ENCODE peak calls at places on chromosomes 3 and 15, in six cellular contexts. K, Q, T, L, P and M are unnamed samples.

GRCh38 chr3:27134165-27134796 is 234.9 kb downstream of the NEK10 start:
- DNase-seq in P (peak; percentile 52), Q (peak; percentile 51), T (peak; percentile 64), L (peak; percentile 46), K (peak; percentile 32), M (peak; percentile 39)

GRCh38 chr3:108223928-108224327 is 1.7 kb upstream of the IFT57 start:
- DNase-seq in Q (no peak), P (no peak), L (no peak), T (peak; percentile 26), K (no peak), M (no peak)

GRCh38 chr15:69357773-69358765 is 56.1 kb upstream of the KIF23 start:
- DNase-seq in T (peak; percentile 82), K (no peak), Q (peak; percentile 51), L (no peak), P (no peak), M (no peak)

GRCh38 chr3:53412953-53413352 is 65.6 kb upstream of the DCP1A start:
- DNase-seq in Q (no peak), P (no peak), T (no peak), L (no peak), K (no peak), M (no peak)

GRCh38 chr3:112803472-112803871 is 43.2 kb downstream of the CD200R1L start:
- DNase-seq in T (no peak), K (no peak), Q (no peak), L (no peak), P (no peak), M (no peak)

GRCh38 chr15:39460748-39461147 is 120.1 kb upstream of the THBS1 start:
- DNase-seq in P (no peak), Q (no peak), T (no peak), K (no peak), L (no peak), M (no peak)

GRCh38 chr3:186511702-186512101 is 32.5 kb downstream of the CRYGS start:
- DNase-seq in Q (no peak), L (no peak), K (no peak), T (no peak), P (no peak), M (no peak)

GRCh38 chr3:10722921-10723320 is 93.1 kb upstream of the SLC6A11 start:
- DNase-seq in L (no peak), T (no peak), P (no peak), Q (no peak), K (no peak), M (no peak)

GRCh38 chr3:184238246-184238818 is 8.9 kb downstream of the VWA5B2 start:
- DNase-seq in T (no peak), P (no peak), Q (peak; percentile 27), L (no peak), K (no peak), M (no peak)

GRCh38 chr3:184654375-184654774 is 57.5 kb downstream of the MAGEF1 start:
- DNase-seq in T (no peak), L (peak; percentile 40), P (no peak), K (no peak), Q (no peak), M (no peak)

GRCh38 chr3:101720851-101721649 is 3.4 kb upstream of the CEP97 start:
- DNase-seq in K (no peak), Q (no peak), P (no peak), L (peak; percentile 71), T (no peak), M (no peak)

GRCh38 chr15:72727154-72727553 is 41.1 kb downstream of the BBS4 start:
- DNase-seq in P (no peak), Q (no peak), L (no peak), T (no peak), K (no peak), M (no peak)

GRCh38 chr15:29570121-29570930 is 251.9 kb downstream of the TJP1 start:
- DNase-seq in Q (no peak), T (no peak), K (no peak), L (no peak), P (no peak), M (peak; percentile 17)

GRCh38 chr15:59284768-59285368 is 78.2 kb downstream of the LDHAL6B start:
- DNase-seq in T (no peak), K (no peak), L (no peak), P (no peak), Q (no peak), M (no peak)

GRCh38 chr3:184693011-184693975 is 18.6 kb downstream of the MAGEF1 start:
- DNase-seq in P (no peak), K (no peak), Q (no peak), T (no peak), L (no peak), M (no peak)

GRCh38 chr15:87213646-87214045 is 1042.9 kb downstream of the NTRK3 start:
- DNase-seq in K (no peak), L (no peak), T (peak; percentile 4), Q (no peak), P (peak; percentile 65), M (no peak)

GRCh38 chr3:71131893-71132314 is 451.6 kb downstream of the FOXP1 start:
- DNase-seq in P (no peak), T (no peak), Q (no peak), K (no peak), L (no peak), M (no peak)

GRCh38 chr15:92808611-92809063 is 91.5 kb upstream of the CHD2 start:
- DNase-seq in K (peak; percentile 63), P (no peak), L (peak; percentile 62), Q (peak; percentile 74), T (peak; percentile 65), M (peak; percentile 44)

GRCh38 chr15:81869161-81869928 is 176.5 kb downstream of the MEX3B start:
- DNase-seq in P (no peak), K (no peak), L (no peak), Q (no peak), T (no peak), M (no peak)

GRCh38 chr3:141537866-141538265 is 51.0 kb downstream of the RASA2 start:
- DNase-seq in Q (no peak), P (no peak), K (no peak), L (no peak), T (no peak), M (no peak)

GRCh38 chr3:62325896-62326295 is 47.5 kb downstream of the FEZF2 start:
- DNase-seq in T (no peak), Q (no peak), L (no peak), P (no peak), K (no peak), M (no peak)

GRCh38 chr15:60583946-60584345 is 105.0 kb upstream of the ICE2 start:
- DNase-seq in P (no peak), Q (no peak), L (peak; percentile 7), K (no peak), T (no peak), M (no peak)

GRCh38 chr3:3023106-3023505 is 87.1 kb downstream of the IL5RA start:
- DNase-seq in K (no peak), T (no peak), Q (no peak), P (no peak), L (no peak), M (no peak)

GRCh38 chr3:69364354-69364753 is 21.5 kb downstream of the FRMD4B start:
- DNase-seq in L (peak; percentile 91), P (no peak), Q (no peak), K (no peak), T (no peak), M (no peak)

GRCh38 chr15:69990566-69991391 is 106.9 kb downstream of the TLE3 start:
- DNase-seq in L (no peak), T (no peak), K (no peak), Q (no peak), P (no peak), M (no peak)

GRCh38 chr3:174776123-174776522 is 83.0 kb upstream of the NAALADL2 start:
- DNase-seq in K (no peak), L (peak; percentile 19), P (no peak), T (no peak), Q (no peak), M (no peak)

GRCh38 chr15:90421527-90421926 is 33.5 kb downstream of the IQGAP1 start:
- DNase-seq in K (no peak), T (no peak), P (no peak), L (no peak), Q (no peak), M (no peak)

GRCh38 chr3:18046131-18046530 is 303.7 kb upstream of the TBC1D5 start:
- DNase-seq in K (no peak), P (no peak), T (no peak), L (no peak), Q (no peak), M (no peak)

GRCh38 chr3:18045296-18045880 is 303.0 kb upstream of the TBC1D5 start:
- DNase-seq in P (no peak), K (no peak), T (no peak), L (no peak), Q (no peak), M (no peak)

GRCh38 chr3:18049101-18049500 is 306.7 kb upstream of the TBC1D5 start:
- DNase-seq in L (no peak), Q (no peak), T (no peak), P (no peak), K (no peak), M (no peak)

GRCh38 chr3:18046531-18046930 is 304.1 kb upstream of the TBC1D5 start:
- DNase-seq in P (no peak), L (no peak), T (no peak), K (no peak), Q (no peak), M (no peak)

DNA sequence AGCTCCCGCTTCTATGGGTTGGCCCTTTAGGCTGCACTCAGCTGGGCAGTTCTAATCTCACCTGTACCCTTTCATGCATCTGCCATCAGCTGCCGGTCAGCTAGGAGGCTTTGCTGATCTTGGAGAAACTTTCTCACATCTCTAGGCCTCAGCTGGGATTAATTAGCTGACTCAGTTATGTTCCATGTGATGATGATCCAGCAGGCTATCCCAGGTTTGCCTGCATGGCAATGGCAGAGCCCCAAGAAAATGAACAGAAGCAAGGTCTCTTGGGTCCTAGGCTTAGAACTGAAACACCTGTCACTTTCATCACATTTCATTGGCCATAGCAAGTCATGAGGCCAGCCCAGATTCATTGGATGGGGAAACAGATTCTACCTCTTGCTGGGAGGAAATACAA is 304.6 kb upstream of the TBC1D5 start:
- DNase-seq in T (no peak), L (no peak), P (no peak), K (no peak), Q (no peak), M (no peak)
- H3K9me3 ChIP-seq in T (no peaks in the 10 kb centered on the region), L (no peaks in the 10 kb centered on the region), P (no peaks in the 10 kb centered on the region), K (no peaks in the 10 kb centered on the region), Q (no peaks in the 10 kb centered on the region), M (no peaks in the 10 kb centered on the region)

GRCh38 chr15:78828930-78829329 is 17.7 kb upstream of the ADAMTS7 start:
- DNase-seq in Q (no peak), P (no peak), T (no peak), L (no peak), K (no peak), M (peak; percentile 13)
- TF ChIP-seq CTCF in Q (no peak), P (no peak), T (no peak), L (no peak), K (no peak), M (no peak)

DNA sequence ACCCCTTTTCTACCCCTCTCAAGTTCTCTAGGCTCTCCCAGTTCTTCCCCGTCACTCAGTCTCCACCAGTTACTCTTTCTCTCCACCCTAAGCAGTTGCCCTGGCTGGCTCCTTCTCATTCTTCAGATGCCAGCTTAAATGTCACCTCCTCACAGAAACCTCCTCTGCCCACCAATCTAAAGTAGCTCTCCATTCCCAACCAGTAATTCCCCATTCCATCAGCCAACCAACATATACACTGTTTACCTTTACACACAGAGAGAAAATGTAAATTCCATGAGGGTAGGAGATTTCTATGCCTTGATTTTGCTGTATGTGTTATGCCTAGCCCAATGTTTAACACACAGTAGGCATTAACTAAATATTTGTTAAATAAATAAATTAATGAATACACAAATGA is 93.5 kb upstream of the LPP start:
- DNase-seq in T (no peak), P (no peak), L (no peak), K (no peak), Q (no peak), M (no peak)
- H3K4me1 ChIP-seq in T (no peaks in the 10 kb centered on the region), P (peaks cover 10% of the 10 kb centered on the region), L (peaks cover 10% of the 10 kb centered on the region), K (no peaks in the 10 kb centered on the region), Q (peaks cover 19% of the 10 kb centered on the region), M (peaks cover 6% of the 10 kb centered on the region)

GRCh38 chr15:23570466-23570865 is 5.0 kb downstream of the MKRN3 start:
- DNase-seq in L (no peak), P (no peak), Q (no peak), K (no peak), T (no peak), M (no peak)
- H3K9me3 ChIP-seq in L (peaks cover 17% of the 10 kb centered on the region), P (no peaks in the 10 kb centered on the region), Q (no peaks in the 10 kb centered on the region), K (no peaks in the 10 kb centered on the region), T (no peaks in the 10 kb centered on the region), M (no peaks in the 10 kb centered on the region)